ENCODE peak calls at places on chromosomes 5 and 9, in five cellular contexts. I is cardiac septum; X is neural progenitor cell; U is left lung; O is stimulated activated CD4-positive, alpha-beta T cell treated with anti-CD3 and anti-CD28 coated beads, TNF-alpha, amount 100 ng/mL, for 48 hours. K is an unnamed sample.

GRCh38 chr9:3330792-3331420 is 194.9 kb downstream of the RFX3 start:
- DNase-seq in O (no peak), U (no peak), I (no peak), X (no peak), K (no peak)

GRCh38 chr5:150400327-150401075 is 12.2 kb downstream of the CD74 start:
- DNase-seq in U (no peak), O (no peak), X (no peak), I (no peak), K (peak)

GRCh38 chr5:147805030-147805454 is 22.5 kb upstream of the JAKMIP2 start:
- DNase-seq in X (no peak), O (no peak), I (no peak), U (no peak), K (peak)

GRCh38 chr9:12812710-12813109 is 37.9 kb downstream of the LURAP1L start:
- DNase-seq in O (no peak), X (no peak), U (no peak), I (no peak), K (no peak)

GRCh38 chr5:37777472-37778135 is 62.2 kb downstream of the GDNF start:
- DNase-seq in X (peak), U (no peak), I (no peak), O (no peak), K (no peak)

GRCh38 chr9:86788456-86788855 is 158.8 kb downstream of the GAS1 start:
- DNase-seq in U (no peak), O (no peak), X (no peak), I (no peak), K (no peak)

GRCh38 chr5:136679233-136679632 is 313.9 kb upstream of the TRPC7 start:
- DNase-seq in U (no peak), O (no peak), X (no peak), I (no peak), K (no peak)

GRCh38 chr5:132428811-132429440 is 59.4 kb downstream of the SLC22A5 start:
- DNase-seq in I (no peak), U (no peak), O (no peak), X (no peak), K (no peak)

GRCh38 chr5:8842906-8843590 is 702.8 kb downstream of the SEMA5A start:
- DNase-seq in O (no peak), X (peak), U (no peak), I (no peak), K (no peak)

GRCh38 chr9:16458696-16459420 is 411.6 kb downstream of the BNC2 start:
- DNase-seq in U (no peak), I (no peak), O (no peak), X (no peak), K (no peak)

GRCh38 chr9:79395691-79396558 is 175.8 kb upstream of the TLE4 start:
- DNase-seq in I (no peak), X (peak), O (no peak), U (no peak), K (no peak)

GRCh38 chr5:179377421-179378115 is 32.3 kb upstream of the ADAMTS2 start:
- DNase-seq in X (no peak), U (no peak), I (no peak), O (no peak), K (no peak)

GRCh38 chr9:16675131-16675530 is 195.3 kb downstream of the BNC2 start:
- DNase-seq in I (no peak), O (no peak), X (no peak), U (no peak), K (no peak)

GRCh38 chr5:122707796-122708195 is 67.1 kb upstream of the SNX2 start:
- DNase-seq in I (no peak), X (no peak), O (no peak), U (no peak), K (no peak)

GRCh38 chr5:143192191-143192880 is 211.2 kb downstream of the NR3C1 start:
- DNase-seq in I (no peak), O (no peak), X (no peak), U (no peak), K (no peak)

GRCh38 chr9:82580921-82581320 is 482.0 kb downstream of the RASEF start:
- DNase-seq in I (no peak), X (no peak), O (no peak), U (no peak), K (no peak)

GRCh38 chr9:90803860-90804593 is 2.4 kb downstream of the SYK start:
- DNase-seq in U (no peak), O (no peak), I (no peak), X (no peak), K (peak)

GRCh38 chr5:60350794-60351193 is 349.2 kb downstream of the DEPDC1B start:
- DNase-seq in I (no peak), X (no peak), O (no peak), U (no peak), K (no peak)

GRCh38 chr9:94780516-94780950 is 54.0 kb downstream of the AOPEP start:
- DNase-seq in X (no peak), O (no peak), I (peak), U (no peak), K (no peak)

GRCh38 chr5:38008198-38008597 is 168.4 kb upstream of the GDNF start:
- DNase-seq in U (no peak), X (no peak), O (no peak), I (no peak), K (no peak)

GRCh38 chr9:136511670-136512592 is 29.1 kb upstream of the SEC16A start:
- DNase-seq in O (no peak), X (no peak), U (no peak), I (peak), K (no peak)

GRCh38 chr9:37429441-37430285 is 7.2 kb downstream of the GRHPR start:
- DNase-seq in U (no peak), X (no peak), I (no peak), O (no peak), K (no peak)

GRCh38 chr5:176676361-176676824 is 29.1 kb downstream of the TSPAN17 start:
- DNase-seq in X (no peak), I (no peak), O (no peak), U (no peak), K (peak)

GRCh38 chr5:35717718-35718117 is 100.1 kb downstream of the SPEF2 start:
- DNase-seq in X (no peak), O (no peak), U (no peak), I (no peak), K (no peak)

GRCh38 chr5:22431406-22431805 is 421.7 kb downstream of the CDH12 start:
- DNase-seq in I (no peak), U (no peak), X (no peak), O (no peak), K (no peak)